ENCODE peak calls at places on chromosomes 16 and 17, in nine cellular contexts. E is HL-60, O is breast epithelium, K is endothelial cell of umbilical vein, X is HCT116, M is stomach, I is spleen, Y is H1, T is GM23338. D is an unnamed sample.

GRCh38 chr17:45234641-45235040 is 13.0 kb downstream of the FMNL1 start:
- DNase-seq in K (no peak), E (no peak), T (peak; percentile 90), I (peak; percentile 78), X (no peak), Y (no peak), O (no peak), M (no peak), D (no peak)

GRCh38 chr17:75181608-75182318 is 996 bp downstream of the SUMO2 start:
- DNase-seq in E (no peak), M (peak; percentile 28), Y (no peak), K (peak; percentile 38), T (peak; percentile 39), O (no peak), X (no peak), I (no peak), D (no peak)

GRCh38 chr16:86285938-86286921 is 224.1 kb upstream of the FOXF1 start:
- DNase-seq in Y (no peak), T (no peak), X (no peak), K (no peak), O (no peak), M (no peak), E (no peak), I (no peak), D (no peak)

GRCh38 chr16:30786115-30786935 is 680 bp downstream of the ZNF629 start:
- DNase-seq in M (peak; percentile 41), K (peak; percentile 52), Y (no peak), I (no peak), X (no peak), T (peak; percentile 72), E (no peak), O (no peak), D (no peak)

GRCh38 chr16:4454618-4455017 is 19.8 kb downstream of the NMRAL1 start:
- DNase-seq in M (no peak), Y (no peak), E (no peak), X (no peak), I (no peak), K (no peak), T (peak; percentile 59), O (no peak), D (no peak)

GRCh38 chr16:20740007-20740883 is 1.4 kb downstream of the THUMPD1 start:
- DNase-seq in E (no peak), M (no peak), O (no peak), K (peak; percentile 53), T (peak; percentile 15), I (no peak), Y (no peak), X (no peak), D (peak; percentile 64)

GRCh38 chr16:67915831-67916723 is 15.6 kb downstream of the CTRL start:
- DNase-seq in I (no peak), Y (no peak), M (peak; percentile 81), K (no peak), E (no peak), T (no peak), O (no peak), X (no peak), D (no peak)

GRCh38 chr16:47886631-47887415 is 269.0 kb downstream of the ABCC12 start:
- DNase-seq in X (no peak), T (no peak), O (no peak), K (no peak), M (no peak), E (no peak), I (no peak), Y (no peak), D (peak; percentile 80)

GRCh38 chr16:50372611-50373344 is 4.0 kb upstream of the BRD7 start:
- DNase-seq in I (no peak), Y (no peak), X (no peak), E (no peak), M (no peak), O (no peak), T (no peak), K (no peak), D (peak; percentile 91)

GRCh38 chr17:4712526-4712925 is 2.1 kb downstream of the ARRB2 start:
- DNase-seq in X (no peak), K (no peak), Y (no peak), E (no peak), T (no peak), M (no peak), O (no peak), I (no peak), D (no peak)

GRCh38 chr16:79970551-79971236 is 370.2 kb upstream of the MAF start:
- DNase-seq in K (no peak), O (no peak), X (no peak), I (no peak), Y (no peak), E (no peak), M (no peak), T (no peak), D (no peak)

GRCh38 chr16:76318565-76318964 is 41.4 kb downstream of the CNTNAP4 start:
- DNase-seq in K (no peak), M (no peak), I (no peak), X (no peak), T (no peak), Y (no peak), O (no peak), E (no peak), D (no peak)

DNA sequence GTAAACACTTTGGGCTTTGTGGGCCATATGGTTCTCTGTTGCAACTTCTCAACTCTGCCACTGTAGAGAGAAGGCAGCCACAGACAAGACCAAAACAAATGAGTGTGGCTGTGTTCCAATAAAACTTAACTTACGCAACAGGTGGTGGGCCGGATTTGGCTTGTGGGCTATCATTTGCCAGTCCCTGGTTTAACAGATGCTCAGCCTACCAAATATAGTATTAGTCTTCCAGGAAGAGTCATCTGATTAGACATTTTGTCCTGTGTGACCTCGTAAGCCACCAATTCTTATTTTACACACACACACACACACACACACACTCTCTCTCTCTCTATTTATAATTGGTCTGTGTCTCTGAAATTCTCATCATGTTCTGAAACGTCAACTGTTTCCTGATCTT is 245.9 kb downstream of the XYLT1 start:
- DNase-seq in E (peak; percentile 82), O (no peak), K (no peak), T (no peak), M (peak; percentile 36), I (no peak), Y (no peak), X (no peak), D (peak; percentile 97)
- TF ChIP-seq POLR2AphosphoS5 in E (peak; percentile 57), O (no peak), K (no peak), T (no peak), M (peak; percentile 37), I (no peak), Y (no peak), X (no peak), D (peak; percentile 73)

DNA sequence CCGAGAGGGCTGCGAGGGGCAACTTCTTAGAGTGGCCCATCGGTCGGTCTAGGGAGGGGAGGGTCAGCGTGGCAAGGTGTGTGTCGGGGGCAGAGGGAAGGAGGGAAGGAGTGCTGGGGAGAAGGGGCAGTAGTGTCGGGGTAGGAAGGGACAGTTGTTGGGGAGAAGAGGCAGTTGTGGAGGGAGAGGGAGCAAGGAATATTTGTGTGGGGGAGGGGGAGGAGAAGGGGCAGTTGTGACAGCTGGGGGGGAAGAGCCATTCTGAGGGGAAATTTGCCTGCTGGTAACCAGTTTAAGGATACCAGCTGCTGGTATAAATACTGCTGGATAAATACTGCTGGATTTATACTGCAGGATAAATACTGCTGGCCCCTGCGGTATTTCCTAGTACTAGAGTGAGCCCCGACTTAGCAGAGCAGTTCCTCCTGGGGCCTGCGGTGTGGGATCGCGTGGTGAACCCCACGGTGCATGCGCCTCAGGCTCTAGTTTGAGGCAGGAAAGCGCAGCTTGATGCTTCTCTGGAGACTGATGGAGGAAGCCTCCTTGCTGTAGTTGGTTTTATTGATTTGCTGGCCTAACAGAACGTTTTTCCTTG is 309 bp downstream of the DNAH2 start:
- DNase-seq in I (no peak), Y (no peak), E (no peak), O (no peak), T (peak; percentile 52), X (no peak), K (no peak), M (no peak), D (no peak)
- H3K4me3 ChIP-seq in I (peak overlapping the region; percentile 42), Y (peak overlapping the region; percentile 81), E (peak overlapping the region; percentile 15), O (peak overlapping the region; percentile 75), T (peak overlapping the region; percentile 97), X (peak overlapping the region; percentile 64), K (peak overlapping the region; percentile 53), M (peak overlapping the region; percentile 69), D (peak overlapping the region; percentile 56)

GRCh38 chr16:89315791-89316581 is 98.5 kb downstream of the ZNF778 start:
- DNase-seq in K (peak; percentile 94), Y (no peak), M (peak; percentile 34), E (peak; percentile 35), T (no peak), I (peak; percentile 87), X (no peak), O (no peak), D (no peak)
- TF ChIP-seq POLR2AphosphoS5 in K (peak; percentile 95), Y (no peak), M (no peak), E (no peak), T (no peak), I (peak; percentile 67), X (peak; percentile 45), O (peak; percentile 37), D (peak; percentile 70)

GRCh38 chr17:49616546-49617205 is 41.0 kb downstream of the NXPH3 start:
- DNase-seq in E (no peak), T (no peak), K (no peak), Y (no peak), O (peak; percentile 57), I (no peak), M (peak; percentile 52), X (no peak), D (no peak)
- H3K4me3 ChIP-seq in E (no peak overlapping the region), T (no peak overlapping the region), K (no peak overlapping the region), Y (no peak overlapping the region), O (peak overlapping the region; percentile 17), I (no peak overlapping the region), M (no peak overlapping the region), X (no peak overlapping the region), D (no peak overlapping the region)

GRCh38 chr16:78608305-78608776 is 508.9 kb downstream of the WWOX start:
- DNase-seq in Y (no peak), E (no peak), X (no peak), O (no peak), I (no peak), M (no peak), K (no peak), T (no peak), D (no peak)
- TF ChIP-seq POLR2AphosphoS5 in Y (no peak), E (no peak), X (no peak), O (no peak), I (no peak), M (no peak), K (no peak), T (no peak), D (peak; percentile 64)

D was measured in esophagus muscularis mucosa.